ENCODE peak calls at places on chromosomes 6 and 20, in six cellular contexts. One of them, this sample, is unnamed.

GRCh38 chr6:161443868-161444267 is 170.0 kb upstream of the AGPAT4 start:
- ATAC-seq in GM12878: no peak
- ATAC-seq in upper lobe of left lung: peak
- ATAC-seq in HCT116: peak
- ATAC-seq in K562: peak
- ATAC-seq in HepG2: no peak
- ATAC-seq in this sample: no peak

GRCh38 chr20:64066984-64067605 is 4.1 kb downstream of the TCEA2 start:
- ATAC-seq in GM12878: no peak
- ATAC-seq in upper lobe of left lung: no peak
- ATAC-seq in K562: no peak
- ATAC-seq in HCT116: no peak
- ATAC-seq in HepG2: no peak
- ATAC-seq in this sample: no peak

GRCh38 chr6:89830385-89830809 is 717 bp downstream of the CASP8AP2 start:
- ATAC-seq in HCT116: no peak
- ATAC-seq in HepG2: no peak
- ATAC-seq in GM12878: no peak
- ATAC-seq in K562: no peak
- ATAC-seq in upper lobe of left lung: no peak
- ATAC-seq in this sample: no peak

GRCh38 chr6:66496659-66497058 is 789.6 kb upstream of the EYS start:
- ATAC-seq in K562: no peak
- ATAC-seq in GM12878: peak
- ATAC-seq in HepG2: peak
- ATAC-seq in HCT116: no peak
- ATAC-seq in upper lobe of left lung: no peak
- ATAC-seq in this sample: no peak

GRCh38 chr6:39934060-39934757 is at the start of gene MOCS1:
- ATAC-seq in upper lobe of left lung: peak
- ATAC-seq in HCT116: peak
- ATAC-seq in GM12878: peak
- ATAC-seq in HepG2: peak
- ATAC-seq in K562: peak
- ATAC-seq in this sample: peak

GRCh38 chr6:169827372-169827771 is 76.0 kb downstream of the ERMARD start:
- ATAC-seq in HCT116: no peak
- ATAC-seq in HepG2: no peak
- ATAC-seq in K562: peak
- ATAC-seq in upper lobe of left lung: no peak
- ATAC-seq in GM12878: no peak
- ATAC-seq in this sample: no peak

GRCh38 chr20:41617059-41617921 is 887 bp downstream of the CHD6 start:
- ATAC-seq in K562: peak
- ATAC-seq in HCT116: peak
- ATAC-seq in HepG2: no peak
- ATAC-seq in GM12878: peak
- ATAC-seq in upper lobe of left lung: no peak
- ATAC-seq in this sample: no peak

GRCh38 chr6:15389759-15390723 is 144.2 kb downstream of the JARID2 start:
- ATAC-seq in HepG2: peak
- ATAC-seq in K562: peak
- ATAC-seq in GM12878: peak
- ATAC-seq in HCT116: peak
- ATAC-seq in upper lobe of left lung: peak
- ATAC-seq in this sample: peak

GRCh38 chr6:32459781-32460424 is 20.2 kb downstream of the HLA-DRA start:
- ATAC-seq in GM12878: no peak
- ATAC-seq in upper lobe of left lung: peak
- ATAC-seq in HCT116: no peak
- ATAC-seq in HepG2: no peak
- ATAC-seq in K562: no peak
- ATAC-seq in this sample: no peak

GRCh38 chr6:149405823-149406765 is 6.0 kb downstream of the SUMO4 start:
- ATAC-seq in HCT116: no peak
- ATAC-seq in HepG2: no peak
- ATAC-seq in GM12878: no peak
- ATAC-seq in K562: peak
- ATAC-seq in upper lobe of left lung: peak
- ATAC-seq in this sample: peak

GRCh38 chr6:6676910-6677441 is 88.5 kb downstream of the LY86 start:
- ATAC-seq in upper lobe of left lung: peak
- ATAC-seq in HCT116: peak
- ATAC-seq in HepG2: peak
- ATAC-seq in GM12878: peak
- ATAC-seq in K562: peak
- ATAC-seq in this sample: peak

GRCh38 chr20:43681468-43681942 is 14.6 kb downstream of the MYBL2 start:
- ATAC-seq in upper lobe of left lung: no peak
- ATAC-seq in HepG2: peak
- ATAC-seq in HCT116: no peak
- ATAC-seq in GM12878: peak
- ATAC-seq in K562: peak
- ATAC-seq in this sample: no peak

GRCh38 chr20:2610941-2611720 is 41.3 kb upstream of the NOP56 start:
- ATAC-seq in HCT116: no peak
- ATAC-seq in upper lobe of left lung: no peak
- ATAC-seq in K562: no peak
- ATAC-seq in HepG2: no peak
- ATAC-seq in GM12878: no peak
- ATAC-seq in this sample: no peak

GRCh38 chr6:10963113-10963512 is 76.3 kb downstream of the SYCP2L start:
- ATAC-seq in K562: no peak
- ATAC-seq in GM12878: peak
- ATAC-seq in upper lobe of left lung: no peak
- ATAC-seq in HepG2: no peak
- ATAC-seq in HCT116: no peak
- ATAC-seq in this sample: no peak

GRCh38 chr6:53532061-53532797 is 12.7 kb downstream of the GCLC start:
- ATAC-seq in HepG2: peak
- ATAC-seq in upper lobe of left lung: no peak
- ATAC-seq in K562: peak
- ATAC-seq in GM12878: peak
- ATAC-seq in HCT116: no peak
- ATAC-seq in this sample: no peak

GRCh38 chr6:25922301-25922700 is 8.2 kb downstream of the SLC17A2 start:
- ATAC-seq in HCT116: no peak
- ATAC-seq in HepG2: no peak
- ATAC-seq in GM12878: no peak
- ATAC-seq in upper lobe of left lung: peak
- ATAC-seq in K562: no peak
- ATAC-seq in this sample: peak

GRCh38 chr6:12110523-12111154 is 98.5 kb downstream of the HIVEP1 start:
- ATAC-seq in upper lobe of left lung: no peak
- ATAC-seq in GM12878: no peak
- ATAC-seq in HCT116: no peak
- ATAC-seq in HepG2: no peak
- ATAC-seq in K562: no peak
- ATAC-seq in this sample: no peak

GRCh38 chr6:12037803-12038202 is 25.7 kb downstream of the HIVEP1 start:
- ATAC-seq in GM12878: peak
- ATAC-seq in upper lobe of left lung: no peak
- ATAC-seq in HepG2: no peak
- ATAC-seq in K562: no peak
- ATAC-seq in HCT116: no peak
- ATAC-seq in this sample: no peak

GRCh38 chr6:150202934-150203333 is 60.1 kb downstream of the PPP1R14C start:
- ATAC-seq in K562: no peak
- ATAC-seq in GM12878: no peak
- ATAC-seq in upper lobe of left lung: no peak
- ATAC-seq in HCT116: no peak
- ATAC-seq in HepG2: no peak
- ATAC-seq in this sample: no peak

GRCh38 chr20:34713194-34713943 is 9.2 kb downstream of the TP53INP2 start:
- ATAC-seq in K562: peak
- ATAC-seq in GM12878: peak
- ATAC-seq in upper lobe of left lung: no peak
- ATAC-seq in HepG2: peak
- ATAC-seq in HCT116: no peak
- ATAC-seq in this sample: no peak

GRCh38 chr20:50874758-50875665 is 56.2 kb downstream of the ADNP start:
- ATAC-seq in K562: no peak
- ATAC-seq in HCT116: no peak
- ATAC-seq in GM12878: no peak
- ATAC-seq in HepG2: no peak
- ATAC-seq in upper lobe of left lung: no peak
- ATAC-seq in this sample: no peak

GRCh38 chr20:50876816-50877215 is 54.4 kb downstream of the ADNP start:
- ATAC-seq in GM12878: no peak
- ATAC-seq in upper lobe of left lung: no peak
- ATAC-seq in HCT116: no peak
- ATAC-seq in K562: no peak
- ATAC-seq in HepG2: no peak
- ATAC-seq in this sample: no peak

GRCh38 chr20:50877232-50877631 is 54.0 kb downstream of the ADNP start:
- ATAC-seq in HCT116: no peak
- ATAC-seq in upper lobe of left lung: no peak
- ATAC-seq in K562: no peak
- ATAC-seq in GM12878: no peak
- ATAC-seq in HepG2: no peak
- ATAC-seq in this sample: no peak

GRCh38 chr20:50874111-50874757 is 57.0 kb downstream of the ADNP start:
- ATAC-seq in HCT116: no peak
- ATAC-seq in HepG2: peak
- ATAC-seq in K562: no peak
- ATAC-seq in GM12878: no peak
- ATAC-seq in upper lobe of left lung: no peak
- ATAC-seq in this sample: no peak

GRCh38 chr20:50876063-50876685 is 55.1 kb downstream of the ADNP start:
- ATAC-seq in K562: no peak
- ATAC-seq in GM12878: no peak
- ATAC-seq in upper lobe of left lung: no peak
- ATAC-seq in HepG2: no peak
- ATAC-seq in HCT116: no peak
- ATAC-seq in this sample: no peak
- TF ChIP-seq POLR2AphosphoS5 in K562: no peak
- TF ChIP-seq POLR2AphosphoS5 in GM12878: no peak
- TF ChIP-seq POLR2AphosphoS5 in upper lobe of left lung: no peak
- TF ChIP-seq POLR2AphosphoS5 in HepG2: no peak
- TF ChIP-seq POLR2AphosphoS5 in HCT116: no peak
- TF ChIP-seq POLR2AphosphoS5 in this sample: no peak

GRCh38 chr6:30974488-30975252 is 8.8 kb upstream of the MUC21 start:
- ATAC-seq in HepG2: peak
- ATAC-seq in HCT116: no peak
- ATAC-seq in upper lobe of left lung: no peak
- ATAC-seq in GM12878: no peak
- ATAC-seq in K562: peak
- ATAC-seq in this sample: no peak
- TF ChIP-seq CTCF in HepG2: no peak
- TF ChIP-seq CTCF in HCT116: no peak
- TF ChIP-seq CTCF in upper lobe of left lung: no peak
- TF ChIP-seq CTCF in GM12878: no peak
- TF ChIP-seq CTCF in K562: no peak
- TF ChIP-seq CTCF in this sample: no peak

DNA sequence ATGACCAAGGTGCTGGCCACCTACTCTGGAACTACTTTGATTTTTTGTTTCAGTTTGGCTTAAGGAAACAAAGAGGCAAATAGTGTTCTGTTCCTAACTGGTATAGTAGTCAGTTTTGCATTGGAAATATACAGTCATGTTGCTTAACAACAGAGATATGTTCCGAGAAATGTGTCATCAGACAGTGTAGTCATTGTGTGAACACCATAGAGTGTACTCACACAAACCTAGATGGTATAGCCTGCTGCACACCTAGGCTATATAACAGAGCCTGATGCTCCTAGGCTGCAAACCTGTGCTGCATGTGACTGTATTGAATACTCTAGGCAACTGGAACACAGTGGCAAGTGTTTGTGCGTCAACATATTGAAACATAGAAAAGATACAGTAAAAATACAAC is 80.4 kb downstream of the ARID1B start:
- ATAC-seq in HCT116: no peak
- ATAC-seq in GM12878: peak
- ATAC-seq in HepG2: peak
- ATAC-seq in upper lobe of left lung: no peak
- ATAC-seq in K562: no peak
- ATAC-seq in this sample: no peak
- TF ChIP-seq POLR2A in HCT116: no peak
- TF ChIP-seq POLR2A in GM12878: no peak
- TF ChIP-seq POLR2A in HepG2: no peak
- TF ChIP-seq POLR2A in upper lobe of left lung: no peak
- TF ChIP-seq POLR2A in K562: no peak
- TF ChIP-seq POLR2A in this sample: no peak

GRCh38 chr20:31608256-31608980 is 3.3 kb downstream of the ID1 start:
- ATAC-seq in GM12878: no peak
- ATAC-seq in HepG2: peak
- ATAC-seq in upper lobe of left lung: peak
- ATAC-seq in HCT116: peak
- ATAC-seq in K562: peak
- ATAC-seq in this sample: peak
- TF ChIP-seq POLR2AphosphoS5 in GM12878: no peak
- TF ChIP-seq POLR2AphosphoS5 in HepG2: peak
- TF ChIP-seq POLR2AphosphoS5 in upper lobe of left lung: peak
- TF ChIP-seq POLR2AphosphoS5 in HCT116: peak
- TF ChIP-seq POLR2AphosphoS5 in K562: peak
- TF ChIP-seq POLR2AphosphoS5 in this sample: peak

GRCh38 chr6:120058410-120058809 is 708.8 kb upstream of the MAN1A1 start:
- ATAC-seq in GM12878: no peak
- ATAC-seq in HCT116: no peak
- ATAC-seq in K562: no peak
- ATAC-seq in HepG2: no peak
- ATAC-seq in upper lobe of left lung: no peak
- ATAC-seq in this sample: no peak
- TF ChIP-seq CTCF in GM12878: no peak
- TF ChIP-seq CTCF in HCT116: no peak
- TF ChIP-seq CTCF in K562: no peak
- TF ChIP-seq CTCF in HepG2: no peak
- TF ChIP-seq CTCF in upper lobe of left lung: no peak
- TF ChIP-seq CTCF in this sample: no peak

This sample was measured in gastroesophageal sphincter.